ENCODE peak calls at places on chromosomes 2 and 18, in five cellular contexts. Z is Peyer's patch, R is esophagus squamous epithelium, A is bronchial epithelial cell, L is epithelial cell of proximal tubule. H is an unnamed sample.

GRCh38 chr2:145007673-145008263 is 487.8 kb upstream of the ZEB2 start:
- DNase-seq in Z (no peak), R (no peak), A (no peak), L (no peak), H (no peak)

GRCh38 chr2:112750560-112750843 is 13.9 kb downstream of the CKAP2L start:
- DNase-seq in Z (no peak), R (no peak), A (no peak), L (no peak), H (no peak)

GRCh38 chr18:57004366-57005121 is 142.3 kb upstream of the BOD1L2 start:
- DNase-seq in Z (no peak), R (no peak), A (peak), L (peak), H (no peak)

GRCh38 chr2:238121511-238122286 is 16.8 kb upstream of the KLHL30 start:
- DNase-seq in Z (no peak), R (no peak), A (no peak), L (no peak), H (no peak)

GRCh38 chr18:23538040-23538439 is 34.7 kb downstream of the RMC1 start:
- DNase-seq in Z (no peak), R (no peak), A (no peak), L (no peak), H (no peak)

GRCh38 chr2:128499367-128500135 is 180.9 kb upstream of the HS6ST1 start:
- DNase-seq in Z (no peak), R (no peak), A (no peak), L (no peak), H (no peak)

GRCh38 chr18:812123-812672 is at the start of gene YES1:
- DNase-seq in Z (peak), R (peak), A (peak), L (no peak), H (peak)

GRCh38 chr2:6828299-6828584 is 37.5 kb downstream of the CMPK2 start:
- DNase-seq in Z (no peak), R (no peak), A (peak), L (peak), H (no peak)

GRCh38 chr18:77078671-77079070 is 53.9 kb downstream of the MBP start:
- DNase-seq in Z (peak), R (no peak), A (no peak), L (no peak), H (no peak)

GRCh38 chr2:174835797-174836255 is 71.6 kb upstream of the CHRNA1 start:
- DNase-seq in Z (no peak), R (no peak), A (peak), L (peak), H (no peak)

GRCh38 chr2:131040661-131041401 is 52.4 kb downstream of the FAM168B start:
- DNase-seq in Z (no peak), R (no peak), A (no peak), L (no peak), H (no peak)
- TF ChIP-seq CTCF in Z (no peak), R (no peak), A (no peak), L (no peak), H (no peak)

DNA sequence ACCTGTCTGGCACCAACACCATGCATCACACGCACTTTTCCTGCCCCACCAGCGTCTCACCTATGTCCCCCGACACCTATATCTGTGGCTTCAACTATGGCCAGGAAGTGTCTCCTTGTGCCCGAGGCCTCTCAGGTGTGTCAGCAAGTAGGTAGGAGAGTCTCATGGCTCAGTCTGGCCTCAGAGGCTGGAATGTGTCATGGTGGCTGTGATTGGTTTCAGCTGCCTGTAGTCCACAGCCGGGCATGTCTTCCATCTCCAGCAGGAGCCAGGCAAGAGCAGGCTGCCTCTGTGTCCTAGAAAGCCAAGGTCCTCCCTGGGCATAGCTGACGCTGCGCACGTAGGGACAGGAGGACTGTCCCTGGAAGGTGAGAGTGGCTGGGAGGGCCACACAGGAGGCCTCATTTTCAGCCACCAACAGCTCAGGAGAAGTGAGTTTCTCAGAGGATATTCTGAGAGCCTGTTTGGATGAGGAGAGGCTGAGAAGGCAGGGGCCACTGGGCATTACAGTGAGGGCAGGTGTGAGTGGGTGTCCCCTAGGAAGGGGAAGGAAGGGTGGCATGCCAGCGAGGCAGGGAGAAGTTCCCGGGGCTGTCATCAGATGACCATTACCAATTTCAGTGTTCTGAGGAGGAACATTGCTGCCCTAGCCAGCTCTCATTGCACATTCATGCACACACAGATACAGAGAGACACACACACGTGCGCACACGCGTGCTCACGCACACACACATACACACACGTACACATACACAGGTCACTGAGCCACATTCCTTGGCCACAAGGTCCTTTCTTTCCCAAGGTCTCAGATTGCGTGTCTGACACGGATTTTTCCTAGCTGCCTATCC is 47.1 kb downstream of the SDC1 start:
- DNase-seq in Z (peak), R (no peak), A (no peak), L (no peak), H (no peak)
- TF ChIP-seq CTCF in Z (no peak), R (no peak), A (no peak), L (peak), H (no peak)

DNA sequence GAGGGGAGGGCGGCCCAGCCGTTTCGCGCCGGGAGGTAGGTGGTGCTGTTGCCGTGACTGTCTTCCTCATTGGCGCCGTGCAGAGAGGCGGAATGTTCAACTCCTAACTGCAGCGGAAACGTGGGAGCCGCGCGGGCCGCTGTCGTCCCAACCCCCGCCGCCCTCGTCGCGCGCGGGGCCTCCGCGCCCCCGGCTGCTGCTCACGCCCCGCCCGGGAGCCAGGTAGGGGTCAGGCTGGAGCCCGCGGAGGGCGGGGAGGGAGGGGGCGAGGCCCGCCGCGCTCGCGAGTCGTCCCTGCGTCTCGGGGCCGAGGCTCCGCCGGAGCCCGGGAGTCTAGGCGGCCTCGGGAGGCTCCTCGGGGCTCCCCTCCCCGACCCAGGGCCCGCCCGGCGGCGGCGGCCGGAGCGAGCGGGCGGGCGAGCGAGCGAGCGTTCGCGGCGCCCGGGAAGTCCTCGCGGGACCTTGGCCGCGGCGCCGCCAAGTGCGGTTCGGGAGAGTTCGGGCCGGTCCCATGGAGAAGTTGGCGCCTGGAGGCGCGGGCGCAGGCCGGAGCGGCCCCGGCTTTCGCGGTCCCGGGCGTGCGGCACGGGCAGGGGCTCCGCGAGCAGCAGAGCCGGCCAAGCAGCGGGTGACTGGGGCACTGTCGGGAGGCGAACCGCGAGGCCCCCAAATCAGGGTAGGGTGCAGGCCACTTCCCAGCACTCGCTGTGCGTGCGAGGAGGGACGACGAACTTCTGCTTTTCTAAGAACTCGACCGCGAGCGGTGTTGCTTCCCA is at the start of gene MAP3K20:
- DNase-seq in Z (peak), R (no peak), A (peak), L (no peak), H (peak)
- TF ChIP-seq CTCF in Z (no peak), R (peak), A (peak), L (peak), H (peak)

GRCh38 chr2:231648579-231649174 is 56.0 kb downstream of the TEX44 start:
- DNase-seq in Z (peak), R (no peak), A (peak), L (no peak), H (peak)
- TF ChIP-seq CTCF in Z (peak), R (peak), A (peak), L (peak), H (peak)

GRCh38 chr18:30271716-30272115 is 770.8 kb downstream of the DSC3 start:
- DNase-seq in Z (no peak), R (no peak), A (no peak), L (no peak), H (peak)
- TF ChIP-seq CTCF in Z (no peak), R (no peak), A (no peak), L (no peak), H (no peak)

DNA sequence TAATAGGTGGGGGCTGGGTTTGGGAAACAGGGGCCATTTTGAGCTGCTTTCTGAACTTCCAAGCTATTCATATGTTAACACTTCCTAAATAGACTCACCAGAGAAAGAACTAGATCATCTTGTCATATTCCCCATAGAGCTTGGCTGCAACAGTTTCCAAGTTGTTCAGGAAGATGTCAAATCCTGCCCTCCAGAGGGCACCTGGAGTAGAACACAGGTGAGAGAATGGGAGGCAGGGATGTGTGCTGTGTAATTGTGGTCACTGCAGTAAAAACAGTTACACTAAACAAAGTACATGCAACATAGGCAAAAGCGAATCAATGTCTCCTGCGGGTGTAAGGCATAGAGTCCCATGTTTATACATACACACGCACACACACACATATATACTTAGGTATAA is 34.5 kb upstream of the LRRC30 start:
- DNase-seq in Z (no peak), R (no peak), A (peak), L (no peak), H (no peak)
- TF ChIP-seq CTCF in Z (no peak), R (no peak), A (no peak), L (peak), H (no peak)